ENCODE peak calls at places on chromosome X, in four cellular contexts. D is pancreas, P is OCI-LY7, I is GM13976. B is an unnamed sample.

GRCh38 chrX:135974279-135974856 is 580 bp upstream of the MMGT1 start:
- DNase-seq in D (peak), P (peak), I (peak), B (no peak)

GRCh38 chrX:15336023-15336413 is 695 bp upstream of the PIGA start:
- DNase-seq in D (peak), P (peak), I (no peak), B (peak)

GRCh38 chrX:119654112-119654531 is 38.8 kb downstream of the SEPTIN6 start:
- DNase-seq in D (peak), P (no peak), I (no peak), B (no peak)

GRCh38 chrX:48648299-48648698 is 35.3 kb upstream of the WAS start:
- DNase-seq in D (no peak), P (peak), I (peak), B (peak)

GRCh38 chrX:153580700-153581386 is 18.1 kb downstream of the CCNQ start:
- DNase-seq in D (no peak), P (no peak), I (no peak), B (peak)

GRCh38 chrX:39726810-39727209 is 370.9 kb downstream of the BCOR start:
- DNase-seq in D (no peak), P (no peak), I (no peak), B (no peak)

GRCh38 chrX:77446029-77446585 is 1.1 kb upstream of the FGF16 start:
- DNase-seq in D (no peak), P (no peak), I (peak), B (peak)

GRCh38 chrX:71622347-71623104 is 4.2 kb upstream of the CXCR3 start:
- DNase-seq in D (peak), P (peak), I (peak), B (peak)

GRCh38 chrX:72094894-72095293 is 36.8 kb downstream of the RTL5 start:
- DNase-seq in D (no peak), P (no peak), I (peak), B (peak)

GRCh38 chrX:11770320-11770719 is 12.3 kb downstream of the MSL3 start:
- DNase-seq in D (peak), P (peak), I (peak), B (peak)

GRCh38 chrX:39730671-39731389 is 366.9 kb downstream of the BCOR start:
- DNase-seq in D (peak), P (peak), I (peak), B (peak)

GRCh38 chrX:148380614-148381561 is 119.5 kb upstream of the AFF2 start:
- DNase-seq in D (no peak), P (peak), I (peak), B (no peak)

GRCh38 chrX:16843208-16843909 is 26.8 kb downstream of the RBBP7 start:
- DNase-seq in D (no peak), P (no peak), I (no peak), B (no peak)

GRCh38 chrX:39950035-39950688 is 147.6 kb downstream of the BCOR start:
- DNase-seq in D (no peak), P (peak), I (no peak), B (no peak)

DNA sequence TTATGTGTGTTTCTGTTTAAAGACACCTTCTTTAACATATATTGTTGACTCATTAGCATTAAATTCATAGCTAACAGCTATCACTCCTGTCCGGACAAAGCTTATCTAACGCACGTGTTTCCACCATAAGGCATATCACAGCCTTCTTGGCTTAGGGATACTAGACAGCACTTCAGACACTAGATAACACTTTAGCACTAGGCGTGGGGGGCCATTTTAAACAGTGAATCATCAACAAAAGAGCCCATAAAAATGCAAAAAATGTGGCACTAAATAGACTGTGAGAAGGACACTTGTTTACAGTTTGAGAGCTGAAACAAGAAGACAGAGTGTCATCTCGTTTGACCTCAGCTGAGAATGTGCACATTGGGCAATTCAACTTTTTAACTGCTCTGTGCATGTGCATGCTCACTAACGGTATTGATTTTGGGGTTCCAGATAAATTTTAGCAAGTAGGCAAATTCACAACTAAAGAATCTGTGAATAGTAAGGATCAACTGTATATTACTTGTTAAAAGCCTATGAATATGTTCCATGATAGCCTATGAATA is 58.9 kb upstream of the RAI2 start:
- DNase-seq in D (no peak), P (no peak), I (no peak), B (no peak)
- TF ChIP-seq CTCF in D (no peak), P (no peak), I (no peak), B (no peak)

GRCh38 chrX:20595928-20596550 is 329.3 kb upstream of the RPS6KA3 start:
- DNase-seq in D (no peak), P (no peak), I (peak), B (no peak)

GRCh38 chrX:20593836-20594235 is 327.1 kb upstream of the RPS6KA3 start:
- DNase-seq in D (no peak), P (no peak), I (no peak), B (no peak)

GRCh38 chrX:20596856-20597255 is 330.1 kb upstream of the RPS6KA3 start:
- DNase-seq in D (no peak), P (no peak), I (no peak), B (no peak)

GRCh38 chrX:20593402-20593801 is 326.7 kb upstream of the RPS6KA3 start:
- DNase-seq in D (no peak), P (no peak), I (no peak), B (no peak)

GRCh38 chrX:20594985-20595384 is 328.3 kb upstream of the RPS6KA3 start:
- DNase-seq in D (no peak), P (no peak), I (no peak), B (no peak)
- TF ChIP-seq CTCF in D (no peak), P (no peak), I (no peak), B (peak)

GRCh38 chrX:128464091-128464490 is 411.9 kb upstream of the ACTRT1 start:
- DNase-seq in D (no peak), P (no peak), I (no peak), B (no peak)

GRCh38 chrX:128458888-128459287 is 406.7 kb upstream of the ACTRT1 start:
- DNase-seq in D (no peak), P (no peak), I (no peak), B (no peak)

GRCh38 chrX:128457674-128458073 is 405.5 kb upstream of the ACTRT1 start:
- DNase-seq in D (no peak), P (no peak), I (no peak), B (no peak)

DNA sequence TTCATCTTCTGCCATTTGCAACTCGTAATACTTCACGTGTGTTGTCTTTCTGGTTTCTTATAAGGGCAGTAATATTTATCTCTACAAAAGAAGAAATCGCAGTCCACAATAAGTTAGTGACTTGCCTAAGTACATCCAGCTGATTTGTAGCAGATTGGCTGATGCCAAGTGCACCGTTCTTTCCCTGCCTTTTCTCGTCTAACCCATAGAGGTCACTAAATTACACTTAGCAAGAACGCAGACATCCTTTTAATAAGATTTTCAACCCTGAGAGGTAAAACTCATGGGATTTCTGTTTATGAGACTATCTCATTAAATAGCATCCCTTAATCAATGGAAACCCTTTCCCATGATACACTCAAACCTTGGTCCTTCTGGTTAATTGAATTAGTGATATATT is 408.6 kb upstream of the ACTRT1 start:
- DNase-seq in D (no peak), P (no peak), I (no peak), B (no peak)
- TF ChIP-seq CTCF in D (no peak), P (no peak), I (no peak), B (no peak)

DNA sequence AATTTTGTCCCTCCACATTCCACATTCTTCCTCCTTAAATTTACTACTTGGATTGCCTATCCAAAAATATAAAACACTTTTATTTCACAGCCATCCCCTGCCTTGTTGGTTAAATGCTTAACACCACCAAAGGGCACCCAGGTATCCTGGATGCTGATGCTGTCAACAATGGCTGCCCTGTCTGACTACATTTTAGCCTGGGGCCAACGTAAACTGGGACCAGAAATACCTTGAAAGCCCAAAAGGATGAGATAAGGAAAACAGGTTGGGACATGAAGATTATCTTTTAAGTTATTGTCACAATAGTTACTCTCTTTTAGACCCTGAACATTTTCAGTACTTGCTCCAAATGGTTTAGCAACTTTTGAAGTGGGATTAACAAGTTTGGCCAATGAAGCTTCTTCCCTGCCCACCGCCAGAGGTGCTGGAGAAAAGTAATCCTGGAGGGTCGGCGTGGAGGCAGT is 775 bp upstream of the YIPF6 start:
- DNase-seq in D (no peak), P (peak), I (peak), B (peak)
- TF ChIP-seq CTCF in D (no peak), P (no peak), I (no peak), B (no peak)

B was measured in endothelial cell.